ENCODE peak calls at places on chromosomes 3 and 15, in ten cellular contexts. F, B, I, M, J, Y, D, V, K and P are unnamed samples.

GRCh38 chr3:81684739-81685395 is 76.6 kb downstream of the GBE1 start:
- DNase-seq in F (no peak), B (no peak), I (peak), M (no peak), J (no peak), Y (no peak), D (no peak), V (no peak), K (no peak), P (no peak)

GRCh38 chr15:28109626-28110415 is 10.7 kb upstream of the OCA2 start:
- DNase-seq in F (peak), B (no peak), I (no peak), M (no peak), J (no peak), Y (no peak), D (no peak), V (no peak), K (no peak), P (no peak)

GRCh38 chr15:38750816-38751215 is 186.2 kb upstream of the RASGRP1 start:
- DNase-seq in F (no peak), B (no peak), I (peak), M (no peak), J (no peak), Y (no peak), D (no peak), V (no peak), K (no peak), P (no peak)

GRCh38 chr15:94367726-94368535 is 136.6 kb downstream of the MCTP2 start:
- DNase-seq in F (no peak), B (peak), I (no peak), M (no peak), J (no peak), Y (no peak), D (no peak), V (no peak), K (no peak), P (no peak)

GRCh38 chr3:53040361-53040820 is 5.5 kb downstream of the SFMBT1 start:
- DNase-seq in F (no peak), B (no peak), I (no peak), M (no peak), J (no peak), Y (no peak), D (no peak), V (no peak), K (no peak), P (no peak)

GRCh38 chr3:110667216-110667615 is 404.4 kb upstream of the NECTIN3 start:
- DNase-seq in F (no peak), B (no peak), I (no peak), M (no peak), J (no peak), Y (no peak), D (no peak), V (no peak), K (no peak), P (no peak)

GRCh38 chr3:45955706-45956105 is 12.4 kb downstream of the CXCR6 start:
- DNase-seq in F (no peak), B (no peak), I (no peak), M (no peak), J (no peak), Y (no peak), D (no peak), V (no peak), K (no peak), P (no peak)

GRCh38 chr3:190865828-190866227 is 3.3 kb upstream of the GMNC start:
- DNase-seq in F (no peak), B (no peak), I (no peak), M (no peak), J (no peak), Y (no peak), D (no peak), V (no peak), K (no peak), P (no peak)

GRCh38 chr15:58247803-58248503 is 109.8 kb downstream of the AQP9 start:
- DNase-seq in F (no peak), B (no peak), I (no peak), M (no peak), J (peak), Y (no peak), D (no peak), V (no peak), K (no peak), P (no peak)

GRCh38 chr15:77354064-77354463 is 65.8 kb downstream of the PEAK1 start:
- DNase-seq in F (no peak), B (no peak), I (no peak), M (no peak), J (no peak), Y (no peak), D (no peak), V (no peak), K (no peak), P (no peak)

GRCh38 chr15:62850791-62851291 is 191.7 kb upstream of the TPM1 start:
- DNase-seq in F (no peak), B (no peak), I (peak), M (no peak), J (no peak), Y (no peak), D (no peak), V (no peak), K (no peak), P (no peak)

GRCh38 chr3:62065985-62066693 is 307.2 kb downstream of the FEZF2 start:
- DNase-seq in F (no peak), B (no peak), I (no peak), M (no peak), J (peak), Y (no peak), D (no peak), V (no peak), K (no peak), P (no peak)

GRCh38 chr3:97952280-97952679 is 20.0 kb downstream of the RIOX2 start:
- DNase-seq in F (no peak), B (no peak), I (peak), M (no peak), J (peak), Y (no peak), D (no peak), V (no peak), K (no peak), P (no peak)

GRCh38 chr15:44033894-44034293 is 161.2 kb downstream of the FRMD5 start:
- DNase-seq in F (no peak), B (peak), I (peak), M (no peak), J (peak), Y (no peak), D (no peak), V (no peak), K (no peak), P (no peak)

GRCh38 chr3:141280086-141280485 is 48.5 kb downstream of the PXYLP1 start:
- DNase-seq in F (peak), B (no peak), I (peak), M (no peak), J (no peak), Y (no peak), D (no peak), V (no peak), K (no peak), P (no peak)

GRCh38 chr3:128922804-128923459 is 43.5 kb downstream of the ACAD9 start:
- DNase-seq in F (no peak), B (no peak), I (no peak), M (no peak), J (no peak), Y (no peak), D (peak), V (no peak), K (no peak), P (no peak)

GRCh38 chr3:98246142-98246541 is 17.9 kb upstream of the OR5H6 start:
- DNase-seq in F (no peak), B (no peak), I (no peak), M (no peak), J (no peak), Y (no peak), D (no peak), V (no peak), K (no peak), P (no peak)

GRCh38 chr15:91040851-91041250 is 18.5 kb upstream of the VPS33B start:
- DNase-seq in F (no peak), B (no peak), I (no peak), M (no peak), J (no peak), Y (peak), D (no peak), V (no peak), K (no peak), P (no peak)

GRCh38 chr15:62624541-62625399 is 417.8 kb upstream of the TPM1 start:
- DNase-seq in F (no peak), B (no peak), I (peak), M (no peak), J (no peak), Y (no peak), D (peak), V (no peak), K (no peak), P (no peak)

GRCh38 chr3:194996746-194997145 is 274.2 kb downstream of the XXYLT1 start:
- DNase-seq in F (peak), B (no peak), I (no peak), M (no peak), J (no peak), Y (no peak), D (no peak), V (no peak), K (no peak), P (no peak)

GRCh38 chr15:76299786-76300185 is 11.5 kb downstream of the ETFA start:
- DNase-seq in F (no peak), B (no peak), I (no peak), M (peak), J (no peak), Y (no peak), D (no peak), V (no peak), K (no peak), P (no peak)

GRCh38 chr3:127787071-127787490 is 35.2 kb downstream of the MGLL start:
- DNase-seq in F (no peak), B (peak), I (no peak), M (no peak), J (no peak), Y (peak), D (no peak), V (no peak), K (no peak), P (peak)

GRCh38 chr3:133384331-133385027 is 15.4 kb upstream of the BFSP2 start:
- DNase-seq in F (no peak), B (peak), I (peak), M (no peak), J (peak), Y (peak), D (peak), V (peak), K (no peak), P (peak)

GRCh38 chr3:122560680-122561079 is 3.4 kb downstream of the PARP9 start:
- DNase-seq in F (no peak), B (peak), I (peak), M (no peak), J (peak), Y (peak), D (peak), V (peak), K (no peak), P (no peak)

GRCh38 chr15:101026686-101027272 is 107.6 kb downstream of the LRRK1 start:
- DNase-seq in F (peak), B (no peak), I (peak), M (no peak), J (no peak), Y (no peak), D (no peak), V (no peak), K (no peak), P (no peak)

GRCh38 chr15:81118361-81118760 is 15.7 kb upstream of the CFAP161 start:
- DNase-seq in F (no peak), B (no peak), I (no peak), M (no peak), J (no peak), Y (no peak), D (no peak), V (no peak), K (no peak), P (no peak)